ENCODE peak calls at places on chromosome 13, in seven cellular contexts. X is heart right ventricle, M is AG04450, Q is cardiac muscle cell, O is astrocyte, T is aorta, K is cardiac fibroblast. Y is an unnamed sample.

GRCh38 chr13:41222259-41222852 is 28.0 kb upstream of the KBTBD7 start:
- DNase-seq in X (no peak), M (no peak), Q (peak; percentile 60), O (peak; percentile 23), T (no peak), K (peak; percentile 66), Y (peak; percentile 68)

GRCh38 chr13:41962994-41963393 is 2.1 kb upstream of the VWA8 start:
- DNase-seq in X (no peak), M (no peak), Q (no peak), O (no peak), T (no peak), K (no peak), Y (no peak)

GRCh38 chr13:21048901-21049655 is 12.3 kb downstream of the LATS2 start:
- DNase-seq in X (no peak), M (no peak), Q (no peak), O (no peak), T (no peak), K (no peak), Y (no peak)

GRCh38 chr13:68369739-68370138 is 1139.6 kb upstream of the PCDH9 start:
- DNase-seq in X (no peak), M (no peak), Q (no peak), O (peak; percentile 46), T (no peak), K (no peak), Y (no peak)

GRCh38 chr13:45468676-45469075 is 3.9 kb downstream of the COG3 start:
- DNase-seq in X (no peak), M (no peak), Q (no peak), O (no peak), T (no peak), K (no peak), Y (peak; percentile 34)

GRCh38 chr13:101838305-101838835 is 385.9 kb downstream of the ITGBL1 start:
- DNase-seq in X (no peak), M (no peak), Q (no peak), O (peak; percentile 3), T (no peak), K (peak; percentile 1), Y (no peak)

GRCh38 chr13:48266150-48266549 is 33.1 kb downstream of the ITM2B start:
- DNase-seq in X (no peak), M (no peak), Q (no peak), O (no peak), T (no peak), K (no peak), Y (no peak)

GRCh38 chr13:30816733-30817132 is 81.4 kb downstream of the ALOX5AP start:
- DNase-seq in X (no peak), M (no peak), Q (no peak), O (no peak), T (no peak), K (no peak), Y (no peak)

GRCh38 chr13:72164811-72165210 is 297.8 kb upstream of the DACH1 start:
- DNase-seq in X (no peak), M (no peak), Q (no peak), O (no peak), T (no peak), K (no peak), Y (no peak)

GRCh38 chr13:46372071-46372470 is 15.0 kb downstream of the RUBCNL start:
- DNase-seq in X (no peak), M (no peak), Q (no peak), O (no peak), T (no peak), K (no peak), Y (no peak)

GRCh38 chr13:45943965-45944364 is 92.4 kb upstream of the SIAH3 start:
- DNase-seq in X (no peak), M (no peak), Q (no peak), O (peak; percentile 37), T (no peak), K (peak; percentile 46), Y (no peak)

GRCh38 chr13:93307651-93308050 is 81.0 kb downstream of the GPC6 start:
- DNase-seq in X (no peak), M (no peak), Q (no peak), O (no peak), T (no peak), K (no peak), Y (no peak)

GRCh38 chr13:90272356-90272755 is 1075.1 kb upstream of the MIR17HG start:
- DNase-seq in X (no peak), M (no peak), Q (no peak), O (peak; percentile 87), T (no peak), K (peak; percentile 65), Y (no peak)

GRCh38 chr13:42474954-42475353 is 99.0 kb upstream of the TNFSF11 start:
- DNase-seq in X (no peak), M (peak; percentile 49), Q (no peak), O (peak; percentile 20), T (no peak), K (peak; percentile 53), Y (no peak)

GRCh38 chr13:20847298-20847697 is 55.2 kb downstream of the XPO4 start:
- DNase-seq in X (no peak), M (no peak), Q (peak; percentile 86), O (no peak), T (no peak), K (peak; percentile 52), Y (no peak)

GRCh38 chr13:33945477-33945876 is 127.5 kb downstream of the RFC3 start:
- DNase-seq in X (no peak), M (no peak), Q (no peak), O (no peak), T (no peak), K (no peak), Y (no peak)

GRCh38 chr13:104534847-104535246 is 1468.6 kb upstream of the SLC10A2 start:
- DNase-seq in X (no peak), M (no peak), Q (no peak), O (no peak), T (no peak), K (no peak), Y (no peak)

GRCh38 chr13:107057028-107057427 is 489.1 kb upstream of the ARGLU1 start:
- DNase-seq in X (no peak), M (no peak), Q (no peak), O (no peak), T (no peak), K (no peak), Y (no peak)

GRCh38 chr13:34412817-34413365 is 529.2 kb upstream of the NBEA start:
- DNase-seq in X (no peak), M (no peak), Q (no peak), O (peak; percentile 73), T (no peak), K (peak; percentile 24), Y (no peak)

GRCh38 chr13:24159362-24159761 is 1.2 kb upstream of the SPATA13 start:
- DNase-seq in X (no peak), M (no peak), Q (no peak), O (no peak), T (no peak), K (no peak), Y (no peak)

GRCh38 chr13:59776924-59777690 is 386.6 kb downstream of the DIAPH3 start:
- DNase-seq in X (no peak), M (peak; percentile 30), Q (no peak), O (peak; percentile 89), T (no peak), K (peak; percentile 81), Y (peak; percentile 27)

GRCh38 chr13:98961204-98962105 is 16.4 kb downstream of the DOCK9 start:
- DNase-seq in X (no peak), M (no peak), Q (no peak), O (no peak), T (no peak), K (no peak), Y (no peak)

GRCh38 chr13:46469064-46469463 is 82.0 kb upstream of the RUBCNL start:
- DNase-seq in X (no peak), M (no peak), Q (no peak), O (peak; percentile 47), T (no peak), K (peak; percentile 71), Y (no peak)

GRCh38 chr13:59478908-59479307 is 684.8 kb downstream of the DIAPH3 start:
- DNase-seq in X (no peak), M (no peak), Q (no peak), O (no peak), T (no peak), K (no peak), Y (no peak)

GRCh38 chr13:99985243-99985874 is 3.8 kb downstream of the ZIC2 start:
- DNase-seq in X (no peak), M (no peak), Q (peak; percentile 60), O (no peak), T (no peak), K (no peak), Y (no peak)
- H3K4me3 ChIP-seq in X (no peak overlapping the region), M (no peak overlapping the region), Q (no peak overlapping the region), O (peak overlapping the region; percentile 73), T (no peak overlapping the region), K (no peak overlapping the region), Y (no peak overlapping the region)

GRCh38 chr13:64078025-64078424 is 2662.4 kb upstream of the PCDH20 start:
- DNase-seq in X (no peak), M (no peak), Q (no peak), O (no peak), T (no peak), K (no peak), Y (peak; percentile 21)
- H3K4me3 ChIP-seq in X (no peak overlapping the region), M (no peak overlapping the region), Q (no peak overlapping the region), O (no peak overlapping the region), T (no peak overlapping the region), K (no peak overlapping the region), Y (no peak overlapping the region)

DNA sequence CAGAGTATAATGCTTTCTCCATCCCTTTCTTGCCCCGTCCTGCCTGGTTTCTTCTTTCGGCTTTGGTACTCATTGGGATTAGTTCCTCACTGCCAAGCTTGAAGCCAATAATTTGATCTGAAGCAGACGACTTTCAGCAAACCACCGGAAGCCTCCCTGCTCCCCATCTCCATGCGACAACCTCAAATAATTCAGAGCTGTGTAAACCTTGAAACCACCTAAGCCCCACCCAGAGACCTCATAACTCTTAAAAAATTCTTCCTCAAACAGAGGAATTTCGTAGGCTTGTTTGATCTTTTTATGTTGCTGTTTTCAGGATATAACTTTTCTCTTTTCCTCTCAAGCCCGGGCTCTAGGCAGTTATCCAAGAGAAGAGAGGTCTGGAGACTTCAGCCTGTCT is 311.5 kb downstream of the KCNRG start:
- DNase-seq in X (no peak), M (no peak), Q (no peak), O (peak; percentile 60), T (no peak), K (no peak), Y (no peak)
- H3K4me3 ChIP-seq in X (no peak overlapping the region), M (no peak overlapping the region), Q (no peak overlapping the region), O (no peak overlapping the region), T (no peak overlapping the region), K (no peak overlapping the region), Y (no peak overlapping the region)

GRCh38 chr13:36129539-36129938 is 1.6 kb downstream of the DCLK1 start:
- DNase-seq in X (no peak), M (no peak), Q (no peak), O (no peak), T (no peak), K (no peak), Y (no peak)
- H3K4me3 ChIP-seq in X (peak overlapping the region; percentile 67), M (no peak overlapping the region), Q (no peak overlapping the region), O (peak overlapping the region; percentile 59), T (no peak overlapping the region), K (no peak overlapping the region), Y (no peak overlapping the region)

DNA sequence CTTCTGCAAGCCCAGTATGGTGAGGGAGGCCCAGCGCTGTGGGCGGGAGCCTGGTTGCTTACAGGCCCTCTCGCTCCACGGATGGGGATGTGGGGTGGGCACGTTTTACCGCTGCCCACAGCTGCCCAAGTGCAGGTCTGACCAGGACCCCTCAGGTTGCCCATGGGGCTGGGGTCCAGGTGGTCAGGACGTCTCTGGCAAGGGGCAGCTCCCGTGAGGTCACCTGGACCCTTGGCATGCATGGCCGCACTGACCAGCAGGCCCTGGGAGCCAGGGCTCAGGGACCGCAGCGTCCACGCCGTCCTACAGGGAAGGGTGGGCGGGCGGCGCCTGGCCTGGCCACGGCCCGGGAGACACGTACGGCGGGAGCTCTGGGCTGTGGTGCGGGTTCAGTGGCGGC is 32.8 kb downstream of the GAS6 start:
- DNase-seq in X (no peak), M (no peak), Q (no peak), O (no peak), T (no peak), K (no peak), Y (no peak)
- H3K4me3 ChIP-seq in X (no peak overlapping the region), M (no peak overlapping the region), Q (no peak overlapping the region), O (no peak overlapping the region), T (no peak overlapping the region), K (no peak overlapping the region), Y (no peak overlapping the region)